ENCODE peak calls at places on chromosomes 3 and 15, in six cellular contexts. X is lower leg skin, K is MM.1S, L is lung, C is uterus, H is fibroblast of the aortic adventitia. N is an unnamed sample.

GRCh38 chr3:94063497-94064119 is 747 bp downstream of the NSUN3 start:
- DNase-seq in H (no peak), L (no peak), C (no peak), K (peak), X (no peak), N (peak)

GRCh38 chr15:76626611-76627010 is 278.5 kb downstream of the SCAPER start:
- DNase-seq in X (no peak), H (no peak), L (no peak), K (no peak), C (no peak), N (no peak)

GRCh38 chr3:69250014-69250413 is 127.6 kb upstream of the LMOD3 start:
- DNase-seq in K (no peak), H (peak), C (no peak), X (no peak), L (no peak), N (no peak)

GRCh38 chr3:174126990-174127758 is 729.6 kb downstream of the NLGN1 start:
- DNase-seq in H (peak), K (no peak), X (no peak), C (no peak), L (no peak), N (no peak)

GRCh38 chr3:139213936-139214335 is 129.9 kb upstream of the MRPS22 start:
- DNase-seq in C (no peak), L (no peak), X (no peak), H (no peak), K (no peak), N (no peak)

GRCh38 chr15:52238149-52238548 is 47.0 kb upstream of the GNB5 start:
- DNase-seq in H (no peak), C (no peak), K (no peak), L (no peak), X (no peak), N (no peak)

GRCh38 chr3:14278799-14279705 is 100.4 kb downstream of the LSM3 start:
- DNase-seq in L (no peak), K (no peak), X (no peak), C (no peak), H (peak), N (no peak)

GRCh38 chr15:67127925-67128324 is 62.5 kb downstream of the SMAD3 start:
- DNase-seq in C (peak), X (no peak), K (no peak), L (no peak), H (peak), N (no peak)

GRCh38 chr3:4805662-4806061 is 173.6 kb upstream of the BHLHE40 start:
- DNase-seq in L (no peak), H (no peak), X (no peak), K (no peak), C (no peak), N (peak)

GRCh38 chr3:195856410-195857084 is 44.8 kb upstream of the MUC4 start:
- DNase-seq in L (no peak), C (no peak), H (no peak), X (no peak), K (no peak), N (no peak)

GRCh38 chr3:171871392-171872274 is 28.5 kb downstream of the TMEM212 start:
- DNase-seq in C (no peak), X (no peak), H (no peak), K (no peak), L (no peak), N (no peak)

GRCh38 chr15:51775967-51776816 is 24.8 kb downstream of the TMOD2 start:
- DNase-seq in C (peak), X (no peak), K (peak), L (peak), H (peak), N (peak)

GRCh38 chr3:78112266-78112665 is 1072.4 kb downstream of the ROBO2 start:
- DNase-seq in C (no peak), H (no peak), K (no peak), L (no peak), X (peak), N (no peak)

GRCh38 chr3:135197246-135197645 is 402.2 kb downstream of the EPHB1 start:
- DNase-seq in X (no peak), C (no peak), H (no peak), K (no peak), L (no peak), N (peak)

GRCh38 chr15:49817100-49817499 is 196.3 kb downstream of the DTWD1 start:
- DNase-seq in X (no peak), C (no peak), K (no peak), H (no peak), L (no peak), N (no peak)

GRCh38 chr3:141059816-141060215 is 8.7 kb downstream of the SPSB4 start:
- DNase-seq in L (no peak), H (no peak), C (no peak), X (no peak), K (no peak), N (no peak)

GRCh38 chr3:138752886-138753285 is 81.8 kb downstream of the PIK3CB start:
- DNase-seq in X (no peak), C (no peak), L (no peak), H (no peak), K (no peak), N (no peak)

GRCh38 chr15:69044899-69045298 is 30.4 kb downstream of the NOX5 start:
- DNase-seq in L (no peak), H (peak), K (no peak), C (no peak), X (no peak), N (no peak)

GRCh38 chr15:77673801-77674317 is 41.1 kb upstream of the LINGO1 start:
- DNase-seq in K (no peak), H (no peak), C (no peak), L (no peak), X (no peak), N (no peak)

GRCh38 chr3:72071624-72072023 is 286.7 kb upstream of the PROK2 start:
- DNase-seq in K (no peak), H (no peak), L (no peak), X (no peak), C (no peak), N (no peak)

GRCh38 chr3:131193671-131194291 is 167.1 kb downstream of the NEK11 start:
- DNase-seq in K (no peak), C (no peak), L (no peak), H (no peak), X (no peak), N (no peak)

GRCh38 chr3:17217588-17217987 is 332.8 kb downstream of the PLCL2 start:
- DNase-seq in L (no peak), X (no peak), K (no peak), H (no peak), C (no peak), N (no peak)

GRCh38 chr15:38589502-38589901 is 24.9 kb upstream of the RASGRP1 start:
- DNase-seq in C (no peak), L (peak), H (peak), X (no peak), K (no peak), N (no peak)

GRCh38 chr3:36991923-36992805 is 767 bp downstream of the EPM2AIP1 start:
- DNase-seq in K (peak), H (peak), L (no peak), X (peak), C (peak), N (peak)

GRCh38 chr3:135887220-135887619 is 78.3 kb upstream of the PPP2R3A start:
- DNase-seq in K (no peak), C (no peak), L (no peak), X (no peak), H (peak), N (no peak)

GRCh38 chr3:128133273-128133883 is 9.8 kb upstream of the RUVBL1 start:
- DNase-seq in C (no peak), K (peak), X (no peak), H (peak), L (no peak), N (peak)

GRCh38 chr3:180036092-180036677 is 552 bp downstream of the PEX5L start:
- DNase-seq in L (no peak), C (no peak), H (no peak), K (peak), X (no peak), N (peak)

GRCh38 chr15:80744826-80745225 is 34.3 kb upstream of the CEMIP start:
- DNase-seq in K (no peak), H (peak), X (no peak), C (no peak), L (no peak), N (no peak)

GRCh38 chr3:139532996-139533395 is 6.5 kb downstream of the RBP1 start:
- DNase-seq in L (no peak), C (no peak), X (no peak), H (peak), K (no peak), N (no peak)

GRCh38 chr15:38069506-38069905 is 135.1 kb downstream of the TMCO5A start:
- DNase-seq in H (peak), L (peak), X (peak), K (no peak), C (peak), N (peak)

GRCh38 chr3:88291516-88291915 is 141.8 kb downstream of the C3orf38 start:
- DNase-seq in C (no peak), H (no peak), X (no peak), K (no peak), L (no peak), N (no peak)

GRCh38 chr3:123768480-123769359 is 115.4 kb downstream of the MYLK start:
- DNase-seq in K (no peak), X (no peak), H (no peak), L (no peak), C (no peak), N (no peak)

GRCh38 chr3:47429476-47430270 is 46.1 kb downstream of the SCAP start:
- DNase-seq in C (no peak), K (no peak), H (no peak), L (no peak), X (no peak), N (no peak)

GRCh38 chr15:83571820-83572707 is 81.9 kb upstream of the ADAMTSL3 start:
- DNase-seq in X (no peak), L (no peak), K (peak), C (no peak), H (peak), N (peak)

GRCh38 chr15:72272997-72273352 is 621 bp upstream of the PARP6 start:
- DNase-seq in L (no peak), H (no peak), K (no peak), X (no peak), C (no peak), N (no peak)

GRCh38 chr15:72271895-72272212 is 500 bp downstream of the PARP6 start:
- DNase-seq in C (no peak), L (peak), H (peak), X (peak), K (peak), N (peak)

GRCh38 chr15:72269739-72270138 is 2.6 kb downstream of the PARP6 start:
- DNase-seq in X (no peak), H (no peak), K (no peak), C (no peak), L (no peak), N (no peak)

GRCh38 chr15:72272213-72272996 is at the start of gene PARP6:
- DNase-seq in H (peak), X (peak), L (peak), K (peak), C (peak), N (peak)

DNA sequence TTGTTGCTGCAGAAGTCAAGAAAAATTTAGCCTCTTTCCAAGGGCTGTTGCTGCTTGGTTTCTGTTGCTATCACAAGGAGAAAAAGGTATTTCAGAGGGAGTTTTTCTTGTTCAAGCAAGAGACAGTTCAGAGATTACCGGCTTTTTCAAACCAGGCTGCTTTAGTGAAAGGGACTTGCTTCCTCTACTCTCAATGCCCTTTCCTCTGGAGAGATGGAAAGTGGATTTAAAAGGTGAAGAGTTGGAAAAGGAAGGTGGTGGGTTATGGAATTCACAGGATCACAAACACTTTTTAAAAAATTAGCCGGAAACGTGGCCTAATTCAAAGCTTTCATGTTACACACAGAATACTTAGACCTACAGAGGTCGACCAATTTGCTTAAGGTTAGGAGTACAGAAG is 1.1 kb downstream of the PARP6 start:
- DNase-seq in X (no peak), L (no peak), H (peak), C (no peak), K (no peak), N (no peak)
- H3K4me3 ChIP-seq in X (no peak), L (no peak), H (peak), C (no peak), K (peak), N (peak)

GRCh38 chr15:57540736-57541135 is 51.0 kb upstream of the MYZAP start:
- DNase-seq in K (no peak), X (no peak), C (no peak), L (no peak), H (no peak), N (peak)

GRCh38 chr15:57537951-57538506 is 53.7 kb upstream of the MYZAP start:
- DNase-seq in L (no peak), C (no peak), X (no peak), K (no peak), H (no peak), N (no peak)

GRCh38 chr15:57538822-57539221 is 52.9 kb upstream of the MYZAP start:
- DNase-seq in L (no peak), H (no peak), C (no peak), K (no peak), X (no peak), N (no peak)

GRCh38 chr15:57534279-57534678 is 57.4 kb upstream of the MYZAP start:
- DNase-seq in X (no peak), L (no peak), K (no peak), H (peak), C (no peak), N (no peak)

GRCh38 chr15:57537072-57537471 is 54.6 kb upstream of the MYZAP start:
- DNase-seq in H (peak), X (peak), K (no peak), L (no peak), C (peak), N (peak)
- TF ChIP-seq CTCF in H (peak), X (no peak), K (no peak), L (no peak), C (no peak), N (no peak)

GRCh38 chr3:133745981-133746721 is at the start of gene TF:
- DNase-seq in L (no peak), K (no peak), X (no peak), C (no peak), H (no peak), N (no peak)
- H3K4me3 ChIP-seq in L (no peak), K (no peak), X (peak), C (no peak), H (no peak), N (no peak)

GRCh38 chr3:181230258-181230657 is 240.7 kb upstream of the DNAJC19 start:
- DNase-seq in C (no peak), X (no peak), K (no peak), H (no peak), L (no peak), N (peak)
- TF ChIP-seq CTCF in C (no peak), X (no peak), K (no peak), H (no peak), L (no peak), N (no peak)

DNA sequence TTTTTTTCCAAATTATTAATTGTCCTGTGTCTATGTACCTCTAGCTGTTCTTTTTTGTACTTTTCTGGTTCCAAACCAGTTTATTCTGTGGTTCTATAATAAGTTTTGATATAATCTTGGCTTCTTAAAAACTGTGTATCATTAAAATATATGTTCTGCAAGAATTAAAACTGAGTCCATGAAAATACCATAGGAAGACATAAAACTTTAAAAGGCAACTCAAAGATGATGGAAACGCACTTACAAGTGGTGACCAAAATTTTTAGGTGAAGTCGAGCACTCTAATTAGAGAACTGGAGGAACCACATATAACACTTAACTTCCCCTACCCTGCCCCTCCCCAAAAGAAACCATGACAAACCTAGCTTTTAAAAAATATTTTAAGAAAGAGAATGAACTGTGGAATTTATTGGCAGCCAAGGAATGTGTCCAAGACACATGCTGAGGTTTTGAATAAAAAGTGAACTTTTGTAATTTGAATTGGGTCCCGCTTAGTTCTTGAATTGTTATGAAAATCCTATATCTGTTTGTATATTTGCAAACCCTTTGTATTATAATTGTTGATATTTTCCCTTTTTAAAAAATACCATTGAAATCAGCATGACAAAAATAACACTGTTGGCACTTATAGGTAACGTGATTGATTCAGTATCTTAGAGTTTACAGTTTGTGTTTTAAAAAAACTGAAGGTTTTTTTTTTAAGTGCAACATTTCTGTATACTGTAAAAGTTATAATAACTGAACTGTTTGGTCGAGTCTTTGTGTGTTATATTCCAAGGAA is 7.7 kb downstream of the NR2F2 start:
- DNase-seq in X (no peak), H (peak), K (no peak), C (no peak), L (no peak), N (no peak)
- H3K4me3 ChIP-seq in X (no peak), H (peak), K (no peak), C (peak), L (no peak), N (no peak)

GRCh38 chr3:190404715-190405114 is 16.8 kb downstream of the CLDN16 start:
- DNase-seq in X (no peak), L (no peak), K (no peak), C (no peak), H (no peak), N (no peak)
- TF ChIP-seq CTCF in X (no peak), L (no peak), K (no peak), C (no peak), H (no peak), N (no peak)